ENCODE peak calls at places on chromosomes 2 and 18, in six cellular contexts. W, S, K, M, P and Y are unnamed samples.

GRCh38 chr2:218317232-218317630 is 24.9 kb upstream of the TMBIM1 start:
- DNase-seq in S (no peak), P (no peak), M (no peak), W (no peak), K (no peak), Y (no peak)

GRCh38 chr2:218471070-218471469 is 52.1 kb downstream of the VIL1 start:
- DNase-seq in S (no peak), K (peak; percentile 15), W (no peak), M (no peak), P (no peak), Y (no peak)

GRCh38 chr2:207035855-207036254 is 96.5 kb downstream of the CPO start:
- DNase-seq in P (no peak), M (no peak), K (no peak), S (no peak), W (no peak), Y (no peak)

GRCh38 chr2:70871398-70872211 is 36.0 kb upstream of the CD207 start:
- DNase-seq in K (peak; percentile 78), M (peak; percentile 95), P (peak; percentile 73), S (peak; percentile 46), W (peak; percentile 78), Y (peak; percentile 79)

GRCh38 chr2:101699939-101700442 is 2.5 kb downstream of the MAP4K4 start:
- DNase-seq in K (no peak), M (no peak), W (peak; percentile 14), P (no peak), S (no peak), Y (no peak)

GRCh38 chr18:11178951-11179549 is 29.7 kb upstream of the PIEZO2 start:
- DNase-seq in W (no peak), M (no peak), K (no peak), P (no peak), S (no peak), Y (no peak)

GRCh38 chr2:73907840-73908452 is 15.1 kb downstream of the ACTG2 start:
- DNase-seq in W (no peak), S (peak; percentile 94), P (no peak), K (peak; percentile 54), M (peak; percentile 64), Y (no peak)

GRCh38 chr18:7940976-7941375 is 373.9 kb downstream of the PTPRM start:
- DNase-seq in W (no peak), P (no peak), S (no peak), K (no peak), M (no peak), Y (no peak)

GRCh38 chr2:107448160-107448559 is 378.5 kb upstream of the RGPD4 start:
- DNase-seq in P (no peak), K (no peak), M (no peak), W (no peak), S (no peak), Y (no peak)

GRCh38 chr2:223918671-223919134 is 26.4 kb downstream of the WDFY1 start:
- DNase-seq in W (no peak), S (no peak), P (no peak), M (no peak), K (no peak), Y (no peak)

GRCh38 chr2:20179755-20180594 is 45.0 kb downstream of the SDC1 start:
- DNase-seq in W (peak; percentile 90), P (no peak), K (no peak), S (peak; percentile 61), M (peak; percentile 90), Y (peak; percentile 96)

GRCh38 chr2:64467463-64467843 is 13.5 kb downstream of the LGALSL start:
- DNase-seq in S (no peak), K (no peak), W (no peak), M (no peak), P (no peak), Y (no peak)

GRCh38 chr2:233965032-233965614 is 48.0 kb downstream of the TRPM8 start:
- DNase-seq in W (no peak), S (no peak), P (no peak), K (no peak), M (no peak), Y (no peak)

GRCh38 chr2:109256921-109257320 is 127.9 kb downstream of the SH3RF3 start:
- DNase-seq in K (no peak), W (no peak), P (no peak), M (peak; percentile 78), S (no peak), Y (no peak)

GRCh38 chr2:188506843-188507242 is 215.2 kb downstream of the GULP1 start:
- DNase-seq in P (no peak), K (no peak), W (no peak), M (no peak), S (no peak), Y (no peak)

GRCh38 chr18:59514193-59514592 is 155.1 kb upstream of the LMAN1 start:
- DNase-seq in K (no peak), M (no peak), P (no peak), S (no peak), W (no peak), Y (no peak)